ENCODE peak calls at places on chromosomes 6 and 20, in four cellular contexts. K, U, R and W are unnamed samples. For H3K9me3, the result is how much of the 10 kb centered on the place peaks cover.

GRCh38 chr6:82331031-82331773 is 32.4 kb upstream of the TPBG start:
- DNase-seq in K (peak), U (no peak), R (peak), W (no peak)

GRCh38 chr6:108690326-108691000 is 129.7 kb downstream of the FOXO3 start:
- DNase-seq in K (no peak), U (no peak), R (peak), W (no peak)

GRCh38 chr6:16716450-16716858 is 44.8 kb downstream of the ATXN1 start:
- DNase-seq in K (no peak), U (no peak), R (no peak), W (no peak)

GRCh38 chr6:29129326-29130012 is 21.6 kb downstream of the OR2J3 start:
- DNase-seq in K (no peak), U (no peak), R (no peak), W (no peak)

GRCh38 chr6:150631982-150632642 is 32.4 kb downstream of the PLEKHG1 start:
- DNase-seq in K (no peak), U (no peak), R (no peak), W (no peak)

GRCh38 chr6:45930419-45931059 is 85.1 kb downstream of the CLIC5 start:
- DNase-seq in K (peak), U (peak), R (peak), W (no peak)

GRCh38 chr6:25166955-25167753 is 112.0 kb upstream of the CARMIL1 start:
- DNase-seq in K (no peak), U (no peak), R (no peak), W (no peak)

GRCh38 chr6:70557998-70558397 is 8.7 kb upstream of the SDHAF4 start:
- DNase-seq in K (no peak), U (no peak), R (no peak), W (no peak)

GRCh38 chr6:133156689-133157088 is 84.5 kb upstream of the EYA4 start:
- DNase-seq in K (no peak), U (no peak), R (no peak), W (no peak)

GRCh38 chr20:62496525-62497218 is 20.9 kb upstream of the GATA5 start:
- DNase-seq in K (peak), U (no peak), R (peak), W (no peak)

GRCh38 chr6:167748458-167749379 is 78.0 kb upstream of the AFDN start:
- DNase-seq in K (no peak), U (no peak), R (no peak), W (no peak)

GRCh38 chr6:30942338-30943060 is 1.7 kb downstream of the MUCL3 start:
- DNase-seq in K (peak), U (peak), R (peak), W (peak)

GRCh38 chr20:34104059-34104458 is 8.0 kb downstream of the EIF2S2 start:
- DNase-seq in K (no peak), U (no peak), R (no peak), W (no peak)

GRCh38 chr6:106658469-106658868 is 29.1 kb downstream of the QRSL1 start:
- DNase-seq in K (no peak), U (no peak), R (no peak), W (no peak)

GRCh38 chr6:133705731-133706130 is 183.2 kb upstream of the TCF21 start:
- DNase-seq in K (peak), U (no peak), R (peak), W (no peak)

GRCh38 chr20:8782804-8783203 is 286.1 kb upstream of the PLCB4 start:
- DNase-seq in K (no peak), U (no peak), R (no peak), W (no peak)

GRCh38 chr6:16683524-16684194 is 77.6 kb downstream of the ATXN1 start:
- DNase-seq in K (peak), U (peak), R (peak), W (peak)

GRCh38 chr6:4687656-4687988 is 88.6 kb upstream of the CDYL start:
- DNase-seq in K (no peak), U (no peak), R (no peak), W (no peak)

GRCh38 chr6:109351231-109352132 is 30.8 kb downstream of the CD164 start:
- DNase-seq in K (no peak), U (no peak), R (no peak), W (no peak)

GRCh38 chr20:56629464-56630085 is 469 bp downstream of the TFAP2C start:
- DNase-seq in K (no peak), U (no peak), R (peak), W (no peak)

GRCh38 chr6:6125495-6125894 is 118.8 kb upstream of the NRN1 start:
- DNase-seq in K (no peak), U (no peak), R (no peak), W (no peak)

GRCh38 chr6:56652994-56653393 is 10.3 kb upstream of the DST start:
- DNase-seq in K (no peak), U (no peak), R (peak), W (no peak)

GRCh38 chr6:53831956-53832660 is 37.3 kb downstream of the LRRC1 start:
- DNase-seq in K (no peak), U (no peak), R (no peak), W (no peak)

GRCh38 chr20:57435498-57436222 is 44.5 kb downstream of the RBM38 start:
- DNase-seq in K (peak), U (peak), R (peak), W (peak)

GRCh38 chr20:24802286-24802820 is 146.7 kb upstream of the CST7 start:
- DNase-seq in K (no peak), U (no peak), R (no peak), W (no peak)

GRCh38 chr6:79468587-79468986 is 68.6 kb downstream of the LCA5 start:
- DNase-seq in K (no peak), U (no peak), R (no peak), W (no peak)

GRCh38 chr6:7414811-7415210 is 25.2 kb downstream of the RIOK1 start:
- DNase-seq in K (no peak), U (no peak), R (peak), W (no peak)

GRCh38 chr20:64131406-64131805 is 24.0 kb upstream of the NPBWR2 start:
- DNase-seq in K (peak), U (no peak), R (peak), W (peak)

GRCh38 chr6:31877651-31878161 is 1.1 kb downstream of the SLC44A4 start:
- DNase-seq in K (peak), U (peak), R (peak), W (no peak)

GRCh38 chr6:25248100-25248499 is 31.1 kb upstream of the CARMIL1 start:
- DNase-seq in K (no peak), U (no peak), R (peak), W (no peak)

GRCh38 chr20:31666258-31667042 is 28.7 kb downstream of the COX4I2 start:
- DNase-seq in K (no peak), U (peak), R (no peak), W (no peak)

GRCh38 chr6:7550433-7550801 is 8.9 kb downstream of the DSP start:
- DNase-seq in K (no peak), U (no peak), R (peak), W (no peak)

GRCh38 chr6:139757766-139758655 is 383.6 kb upstream of the CITED2 start:
- DNase-seq in K (no peak), U (no peak), R (no peak), W (no peak)

GRCh38 chr20:7500362-7500761 is 439.9 kb downstream of the HAO1 start:
- DNase-seq in K (no peak), U (no peak), R (no peak), W (no peak)

GRCh38 chr6:28600188-28600587 is 74.5 kb downstream of the GPX5 start:
- DNase-seq in K (no peak), U (no peak), R (no peak), W (no peak)

GRCh38 chr6:20455175-20456075 is 53.7 kb downstream of the E2F3 start:
- DNase-seq in K (no peak), U (no peak), R (peak), W (no peak)

GRCh38 chr6:129872591-129872990 is 11.5 kb upstream of the TMEM244 start:
- DNase-seq in K (no peak), U (no peak), R (no peak), W (no peak)

DNA sequence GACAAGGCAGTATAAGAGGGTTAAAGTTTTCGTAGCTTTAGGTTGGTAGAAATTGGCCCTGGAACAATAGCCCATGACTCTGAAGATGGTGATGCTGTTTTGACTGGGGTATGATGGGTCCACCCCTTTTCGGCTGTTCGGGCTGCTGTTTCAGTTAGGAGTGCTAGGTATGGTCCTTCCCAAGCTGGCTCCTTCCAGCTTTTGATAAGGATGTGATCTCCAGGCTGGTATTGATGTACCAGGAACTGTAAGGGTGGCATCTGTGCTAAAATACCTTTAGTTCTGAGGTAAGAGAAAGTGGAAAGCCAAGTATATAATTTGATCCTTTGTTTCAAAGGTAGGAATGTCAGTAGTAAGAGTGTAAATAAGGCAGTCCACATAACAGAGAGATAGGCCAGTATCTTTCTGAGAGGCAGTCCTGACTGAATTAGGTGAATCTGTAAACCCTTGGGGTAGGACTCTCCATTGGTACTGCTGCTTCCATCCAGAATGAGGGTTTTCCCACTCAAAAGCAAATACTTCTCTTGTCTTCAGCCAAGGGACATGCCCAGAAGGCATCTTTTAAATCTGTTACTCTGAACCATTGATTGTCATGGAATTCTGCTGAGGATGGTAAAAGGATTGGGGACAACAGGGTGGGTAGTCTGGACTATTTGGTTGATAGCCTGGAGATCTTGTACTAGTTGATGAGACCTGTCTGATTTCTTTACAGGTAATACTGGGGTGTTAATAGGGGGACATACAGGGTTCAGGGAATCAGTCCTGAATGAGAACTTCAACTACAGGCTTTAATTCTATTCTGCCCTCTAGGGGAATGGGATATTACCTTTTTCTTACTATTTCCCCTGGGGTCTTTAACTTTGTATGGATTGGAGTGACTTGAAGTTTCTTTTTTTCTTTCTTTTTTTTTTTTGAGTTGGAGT is 6.1 kb upstream of the ZNFX1 start:
- DNase-seq in K (no peak), U (no peak), R (peak), W (no peak)
- H3K9me3 ChIP-seq in K (half or more), U (under half), R (under half), W (under half)

GRCh38 chr6:347951-348859 is 43.3 kb upstream of the IRF4 start:
- DNase-seq in K (no peak), U (no peak), R (no peak), W (no peak)
- H3K9me3 ChIP-seq in K (under half), U (under half), R (under half), W (under half)

GRCh38 chr6:135063926-135064325 is 9.3 kb upstream of the HBS1L start:
- DNase-seq in K (no peak), U (no peak), R (no peak), W (no peak)
- H3K9me3 ChIP-seq in K (under half), U (under half), R (under half), W (under half)

GRCh38 chr20:60962367-60963045 is 289.6 kb upstream of the CDH4 start:
- DNase-seq in K (no peak), U (no peak), R (no peak), W (peak)

GRCh38 chr20:60957621-60958020 is 294.4 kb upstream of the CDH4 start:
- DNase-seq in K (no peak), U (no peak), R (no peak), W (peak)

GRCh38 chr20:60959971-60960370 is 292.1 kb upstream of the CDH4 start:
- DNase-seq in K (no peak), U (no peak), R (no peak), W (peak)

GRCh38 chr20:60961551-60961950 is 290.5 kb upstream of the CDH4 start:
- DNase-seq in K (no peak), U (no peak), R (no peak), W (peak)

DNA sequence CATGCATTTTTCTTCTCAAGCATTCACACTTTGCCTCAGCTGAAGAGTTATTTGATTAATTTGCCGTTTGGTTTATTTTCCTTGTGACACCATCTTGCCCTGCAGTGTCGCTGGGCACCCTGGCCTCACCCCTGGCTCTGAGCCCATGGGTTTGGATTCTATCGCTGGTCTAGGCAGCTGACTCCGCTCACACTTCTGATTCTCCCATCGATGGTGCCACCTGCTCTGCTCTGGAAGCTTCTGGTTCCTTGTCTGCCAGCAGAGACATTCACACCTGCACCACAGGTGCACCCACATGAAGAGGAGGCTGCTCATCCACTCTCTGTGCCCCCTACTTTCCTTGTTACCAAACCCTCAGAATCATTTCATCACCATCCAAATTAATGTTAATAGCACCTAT is 291.6 kb upstream of the CDH4 start:
- DNase-seq in K (no peak), U (no peak), R (no peak), W (peak)
- H3K9me3 ChIP-seq in K (under half), U (under half), R (under half), W (under half)

GRCh38 chr20:38241201-38241600 is 19.3 kb downstream of the KIAA1755 start:
- DNase-seq in K (no peak), U (no peak), R (no peak), W (no peak)

GRCh38 chr20:38243617-38244016 is 16.9 kb downstream of the KIAA1755 start:
- DNase-seq in K (no peak), U (no peak), R (no peak), W (peak)

GRCh38 chr20:38245753-38246152 is 14.8 kb downstream of the KIAA1755 start:
- DNase-seq in K (no peak), U (no peak), R (no peak), W (peak)

GRCh38 chr20:38239406-38239805 is 21.1 kb downstream of the KIAA1755 start:
- DNase-seq in K (no peak), U (no peak), R (no peak), W (no peak)

DNA sequence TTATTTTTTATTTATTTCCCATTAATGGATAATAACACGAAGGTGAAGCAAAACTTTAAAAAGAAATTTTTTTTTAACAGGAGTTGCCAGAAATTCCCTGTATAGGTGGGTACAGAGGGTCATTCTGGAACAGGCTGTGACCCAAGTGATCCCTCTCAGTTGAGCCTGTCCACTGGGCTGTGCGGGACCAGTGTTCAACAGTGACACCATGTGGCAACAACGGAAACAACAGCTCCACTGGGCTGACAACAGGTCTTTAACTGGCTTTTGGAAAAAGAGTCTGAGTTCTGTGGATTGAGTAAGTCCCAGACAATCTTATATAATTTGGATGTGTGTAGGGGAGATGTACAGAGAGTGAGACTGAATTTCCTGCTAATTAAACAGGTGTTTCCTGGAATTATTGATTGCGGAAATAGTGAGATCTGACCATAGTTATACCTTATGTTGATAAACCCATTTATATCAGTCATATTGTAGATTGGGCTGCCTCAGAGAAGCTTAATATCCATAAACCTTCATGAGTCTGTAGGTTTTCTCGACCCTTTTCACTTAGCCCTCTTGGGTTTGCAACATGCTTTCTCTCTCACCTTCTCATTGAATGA is 17.6 kb downstream of the KIAA1755 start:
- DNase-seq in K (peak), U (no peak), R (peak), W (peak)
- H3K9me3 ChIP-seq in K (under half), U (under half), R (under half), W (under half)

DNA sequence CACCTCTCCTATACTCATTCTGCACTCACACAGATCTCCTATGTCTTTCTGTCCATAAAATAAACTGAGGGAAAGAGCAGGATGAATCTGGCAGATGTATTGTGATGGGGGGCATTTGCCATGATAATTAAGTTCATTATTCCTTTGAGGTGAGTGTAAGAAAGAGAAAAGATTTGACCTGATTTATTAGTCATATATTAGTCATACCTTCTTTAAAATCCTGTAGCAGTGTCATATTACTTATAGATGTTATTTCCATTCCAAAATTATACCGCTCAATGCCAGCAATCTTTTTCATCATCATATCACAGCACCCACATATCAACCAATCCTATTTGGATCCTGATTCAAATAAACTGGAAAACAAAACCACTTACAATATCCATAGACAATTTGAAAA is 733.3 kb upstream of the SLC35B3 start:
- DNase-seq in K (no peak), U (no peak), R (peak), W (no peak)
- H3K9me3 ChIP-seq in K (under half), U (under half), R (under half), W (under half)